ENCODE peak calls at places on chromosomes 16 and 17, in nine cellular contexts. L is IMR-90, O is prostate gland, K is A549, J is Peyer's patch, P is endothelial cell of umbilical vein, W is lower leg skin, C is heart left ventricle, F is uterus. V is an unnamed sample.

GRCh38 chr16:85028638-85029412 is 1.2 kb downstream of the KIAA0513 start:
- DNase-seq in L (peak; percentile 47), O (peak; percentile 67), K (no peak), J (peak; percentile 70), P (peak; percentile 84), W (peak; percentile 65), C (peak; percentile 55), F (peak; percentile 63), V (no peak)

GRCh38 chr16:569445-570254 is at the start of gene PIGQ:
- DNase-seq in L (peak; percentile 35), O (peak; percentile 40), K (peak; percentile 81), J (peak; percentile 81), P (peak; percentile 60), W (peak; percentile 51), C (peak; percentile 78), F (peak; percentile 65), V (peak; percentile 79)

GRCh38 chr17:4987767-4988083 is 250 bp upstream of the CAMTA2 start:
- DNase-seq in L (no peak), O (no peak), K (peak; percentile 32), J (no peak), P (no peak), W (no peak), C (no peak), F (no peak), V (peak; percentile 47)

GRCh38 chr17:78082988-78083387 is 45.6 kb downstream of the TMC6 start:
- DNase-seq in L (no peak), O (no peak), K (no peak), J (no peak), P (no peak), W (no peak), C (no peak), F (no peak), V (peak; percentile 52)

GRCh38 chr17:67139784-67140665 is 95.7 kb downstream of the CACNG1 start:
- DNase-seq in L (peak; percentile 42), O (no peak), K (no peak), J (no peak), P (no peak), W (no peak), C (no peak), F (no peak), V (peak; percentile 40)

GRCh38 chr16:4534151-4534790 is 4.3 kb downstream of the CDIP1 start:
- DNase-seq in L (no peak), O (no peak), K (no peak), J (no peak), P (peak; percentile 95), W (no peak), C (no peak), F (no peak), V (no peak)

GRCh38 chr17:9234404-9234945 is 213.2 kb downstream of the NTN1 start:
- DNase-seq in L (no peak), O (no peak), K (no peak), J (no peak), P (no peak), W (no peak), C (peak; percentile 18), F (no peak), V (no peak)

GRCh38 chr17:50290074-50290702 is 15.9 kb downstream of the TMEM92 start:
- DNase-seq in L (peak; percentile 100), O (peak; percentile 88), K (peak; percentile 87), J (no peak), P (peak; percentile 90), W (peak; percentile 89), C (peak; percentile 72), F (peak; percentile 95), V (peak; percentile 23)

GRCh38 chr17:64343833-64344637 is 46.6 kb downstream of the PECAM1 start:
- DNase-seq in L (peak; percentile 90), O (peak; percentile 11), K (peak; percentile 28), J (no peak), P (peak; percentile 99), W (peak; percentile 66), C (peak; percentile 85), F (peak; percentile 72), V (no peak)

GRCh38 chr16:75919664-75920063 is 193.4 kb upstream of the CPHXL start:
- DNase-seq in L (peak; percentile 42), O (no peak), K (no peak), J (no peak), P (no peak), W (no peak), C (no peak), F (no peak), V (no peak)

GRCh38 chr17:21475555-21475954 is 99.4 kb downstream of the KCNJ12 start:
- DNase-seq in L (no peak), O (no peak), K (no peak), J (no peak), P (no peak), W (no peak), C (no peak), F (no peak), V (peak; percentile 28)

GRCh38 chr17:65389956-65390355 is 171.5 kb downstream of the AXIN2 start:
- DNase-seq in L (peak; percentile 68), O (no peak), K (no peak), J (no peak), P (no peak), W (no peak), C (no peak), F (no peak), V (no peak)

GRCh38 chr17:55451758-55452468 is 30.3 kb upstream of the MMD start:
- DNase-seq in L (peak; percentile 68), O (no peak), K (no peak), J (no peak), P (no peak), W (no peak), C (no peak), F (no peak), V (no peak)

GRCh38 chr17:45705123-45706009 is 78.8 kb upstream of the CRHR1 start:
- DNase-seq in L (peak; percentile 42), O (peak; percentile 5), K (peak; percentile 84), J (no peak), P (no peak), W (no peak), C (no peak), F (no peak), V (no peak)

GRCh38 chr16:19148189-19148588 is 19.9 kb upstream of the SYT17 start:
- DNase-seq in L (no peak), O (no peak), K (no peak), J (no peak), P (no peak), W (no peak), C (no peak), F (no peak), V (no peak)

GRCh38 chr17:83010323-83011200 is 68.8 kb upstream of the METRNL start:
- DNase-seq in L (peak; percentile 69), O (no peak), K (no peak), J (no peak), P (no peak), W (no peak), C (no peak), F (no peak), V (no peak)

GRCh38 chr17:82028246-82028645 is 3.2 kb upstream of the RAC3 start:
- DNase-seq in L (no peak), O (no peak), K (no peak), J (no peak), P (no peak), W (no peak), C (no peak), F (no peak), V (no peak)

GRCh38 chr17:1108810-1109605 is 70.8 kb downstream of the ABR start:
- DNase-seq in L (peak; percentile 44), O (no peak), K (peak; percentile 48), J (peak; percentile 86), P (peak; percentile 42), W (no peak), C (peak; percentile 84), F (no peak), V (peak; percentile 63)

GRCh38 chr17:1110524-1110843 is 69.3 kb downstream of the ABR start:
- DNase-seq in L (no peak), O (no peak), K (no peak), J (no peak), P (no peak), W (no peak), C (no peak), F (no peak), V (no peak)

GRCh38 chr17:1110844-1111598 is 68.8 kb downstream of the ABR start:
- DNase-seq in L (peak; percentile 91), O (no peak), K (peak; percentile 90), J (peak; percentile 79), P (peak; percentile 92), W (no peak), C (peak; percentile 87), F (peak; percentile 72), V (no peak)

GRCh38 chr17:1108560-1108809 is 71.3 kb downstream of the ABR start:
- DNase-seq in L (no peak), O (no peak), K (no peak), J (no peak), P (peak; percentile 10), W (no peak), C (no peak), F (no peak), V (no peak)

GRCh38 chr17:1109606-1110523 is 69.9 kb downstream of the ABR start:
- DNase-seq in L (no peak), O (no peak), K (no peak), J (peak; percentile 90), P (no peak), W (no peak), C (peak; percentile 71), F (no peak), V (peak; percentile 56)
- TF ChIP-seq POLR2A in L (no peak), O (no peak), K (peak; percentile 14), J (peak; percentile 86), P (no peak), W (no peak), C (no peak), F (no peak), V (no peak)

GRCh38 chr17:44677136-44677535 is 12.4 kb downstream of the CCDC43 start:
- DNase-seq in L (peak; percentile 47), O (no peak), K (no peak), J (no peak), P (peak; percentile 74), W (no peak), C (no peak), F (no peak), V (no peak)

GRCh38 chr17:44673893-44674292 is 15.7 kb downstream of the CCDC43 start:
- DNase-seq in L (peak; percentile 4), O (no peak), K (no peak), J (no peak), P (no peak), W (no peak), C (no peak), F (no peak), V (no peak)

GRCh38 chr17:44672479-44673093 is 16.3 kb downstream of the MEIOC start:
- DNase-seq in L (peak; percentile 34), O (no peak), K (peak; percentile 60), J (no peak), P (peak; percentile 44), W (no peak), C (no peak), F (no peak), V (peak; percentile 10)
- TF ChIP-seq POLR2A in L (no peak), O (no peak), K (no peak), J (no peak), P (no peak), W (no peak), C (no peak), F (no peak), V (no peak)

GRCh38 chr17:48048321-48049140 is at the start of gene NFE2L1:
- DNase-seq in L (peak; percentile 90), O (peak; percentile 74), K (peak; percentile 86), J (peak; percentile 96), P (peak; percentile 89), W (peak; percentile 87), C (peak; percentile 94), F (peak; percentile 93), V (peak; percentile 92)
- TF ChIP-seq POLR2A in L (peak; percentile 97), O (peak; percentile 60), K (peak; percentile 78), J (peak; percentile 77), P (peak; percentile 94), W (no peak), C (peak; percentile 75), F (peak; percentile 71), V (peak; percentile 21)

GRCh38 chr16:67931712-67932461 is at the start of gene CTRL:
- DNase-seq in L (no peak), O (no peak), K (no peak), J (no peak), P (no peak), W (no peak), C (no peak), F (no peak), V (no peak)
- TF ChIP-seq POLR2A in L (no peak), O (no peak), K (no peak), J (no peak), P (no peak), W (no peak), C (no peak), F (no peak), V (no peak)